ENCODE peak calls at places on chromosomes 7 and 10, in seven cellular contexts. One of them, this sample, is unnamed.

GRCh38 chr10:78889536-78890063 is 179.2 kb upstream of the ZMIZ1 start:
- DNase-seq in transverse colon: no peak
- DNase-seq in GM12892: no peak
- DNase-seq in AG04449: no peak
- DNase-seq in tibial artery: no peak
- DNase-seq in GM19239: no peak
- DNase-seq in astrocyte of the hippocampus: no peak
- DNase-seq in this sample: no peak

GRCh38 chr7:116809636-116810266 is 52.6 kb upstream of the CAPZA2 start:
- DNase-seq in AG04449: no peak
- DNase-seq in GM12892: no peak
- DNase-seq in tibial artery: no peak
- DNase-seq in astrocyte of the hippocampus: peak
- DNase-seq in transverse colon: no peak
- DNase-seq in GM19239: peak
- DNase-seq in this sample: peak

GRCh38 chr7:18087687-18088078 is 60.0 kb upstream of the PRPS1L1 start:
- DNase-seq in AG04449: no peak
- DNase-seq in GM12892: no peak
- DNase-seq in transverse colon: no peak
- DNase-seq in tibial artery: no peak
- DNase-seq in GM19239: no peak
- DNase-seq in astrocyte of the hippocampus: peak
- DNase-seq in this sample: peak

GRCh38 chr7:159141660-159142059 is 3.0 kb downstream of the VIPR2 start:
- DNase-seq in astrocyte of the hippocampus: no peak
- DNase-seq in tibial artery: no peak
- DNase-seq in AG04449: no peak
- DNase-seq in transverse colon: no peak
- DNase-seq in GM19239: no peak
- DNase-seq in GM12892: no peak
- DNase-seq in this sample: no peak

GRCh38 chr10:87927091-87927490 is 63.7 kb downstream of the PTEN start:
- DNase-seq in GM12892: no peak
- DNase-seq in astrocyte of the hippocampus: peak
- DNase-seq in transverse colon: no peak
- DNase-seq in AG04449: no peak
- DNase-seq in GM19239: no peak
- DNase-seq in tibial artery: no peak
- DNase-seq in this sample: no peak

GRCh38 chr10:61742812-61743211 is 80.1 kb downstream of the CABCOCO1 start:
- DNase-seq in GM19239: no peak
- DNase-seq in astrocyte of the hippocampus: no peak
- DNase-seq in GM12892: no peak
- DNase-seq in AG04449: no peak
- DNase-seq in transverse colon: no peak
- DNase-seq in tibial artery: no peak
- DNase-seq in this sample: no peak

GRCh38 chr10:129090618-129091366 is 376.2 kb upstream of the MGMT start:
- DNase-seq in tibial artery: no peak
- DNase-seq in GM19239: no peak
- DNase-seq in GM12892: no peak
- DNase-seq in astrocyte of the hippocampus: no peak
- DNase-seq in AG04449: no peak
- DNase-seq in transverse colon: no peak
- DNase-seq in this sample: no peak

GRCh38 chr7:127809285-127809702 is 157.3 kb downstream of the SND1 start:
- DNase-seq in transverse colon: no peak
- DNase-seq in tibial artery: no peak
- DNase-seq in GM12892: no peak
- DNase-seq in astrocyte of the hippocampus: peak
- DNase-seq in GM19239: no peak
- DNase-seq in AG04449: no peak
- DNase-seq in this sample: peak

GRCh38 chr10:110209399-110209925 is 2.1 kb downstream of the MXI1 start:
- DNase-seq in GM19239: no peak
- DNase-seq in astrocyte of the hippocampus: peak
- DNase-seq in transverse colon: peak
- DNase-seq in AG04449: no peak
- DNase-seq in tibial artery: peak
- DNase-seq in GM12892: no peak
- DNase-seq in this sample: no peak

GRCh38 chr10:100303724-100304319 is 17.3 kb upstream of the BLOC1S2 start:
- DNase-seq in tibial artery: no peak
- DNase-seq in transverse colon: no peak
- DNase-seq in astrocyte of the hippocampus: peak
- DNase-seq in AG04449: no peak
- DNase-seq in GM19239: no peak
- DNase-seq in GM12892: no peak
- DNase-seq in this sample: peak

GRCh38 chr7:150388709-150389531 is 9.8 kb downstream of the ZNF775 start:
- DNase-seq in astrocyte of the hippocampus: peak
- DNase-seq in AG04449: no peak
- DNase-seq in GM12892: no peak
- DNase-seq in GM19239: no peak
- DNase-seq in transverse colon: peak
- DNase-seq in tibial artery: peak
- DNase-seq in this sample: peak

GRCh38 chr10:22475857-22476600 is 130.7 kb downstream of the SPAG6 start:
- DNase-seq in AG04449: no peak
- DNase-seq in transverse colon: peak
- DNase-seq in astrocyte of the hippocampus: peak
- DNase-seq in GM12892: peak
- DNase-seq in GM19239: no peak
- DNase-seq in tibial artery: no peak
- DNase-seq in this sample: peak

GRCh38 chr10:44332465-44332864 is 52.4 kb downstream of the CXCL12 start:
- DNase-seq in GM12892: no peak
- DNase-seq in AG04449: no peak
- DNase-seq in transverse colon: no peak
- DNase-seq in GM19239: no peak
- DNase-seq in tibial artery: no peak
- DNase-seq in astrocyte of the hippocampus: no peak
- DNase-seq in this sample: no peak

GRCh38 chr10:86733260-86733671 is 23.2 kb upstream of the BMPR1A start:
- DNase-seq in GM12892: no peak
- DNase-seq in AG04449: no peak
- DNase-seq in transverse colon: peak
- DNase-seq in astrocyte of the hippocampus: no peak
- DNase-seq in GM19239: no peak
- DNase-seq in tibial artery: no peak
- DNase-seq in this sample: no peak

GRCh38 chr7:149385195-149385955 is 75.5 kb downstream of the ZNF777 start:
- DNase-seq in tibial artery: no peak
- DNase-seq in astrocyte of the hippocampus: no peak
- DNase-seq in AG04449: no peak
- DNase-seq in GM12892: no peak
- DNase-seq in transverse colon: no peak
- DNase-seq in GM19239: no peak
- DNase-seq in this sample: no peak

GRCh38 chr7:15822123-15822495 is 135.6 kb upstream of the MEOX2 start:
- DNase-seq in AG04449: no peak
- DNase-seq in transverse colon: no peak
- DNase-seq in GM12892: no peak
- DNase-seq in GM19239: no peak
- DNase-seq in astrocyte of the hippocampus: no peak
- DNase-seq in tibial artery: no peak
- DNase-seq in this sample: no peak

GRCh38 chr7:44060948-44061644 is 4.3 kb downstream of the PGAM2 start:
- DNase-seq in astrocyte of the hippocampus: no peak
- DNase-seq in transverse colon: peak
- DNase-seq in AG04449: no peak
- DNase-seq in GM12892: no peak
- DNase-seq in GM19239: no peak
- DNase-seq in tibial artery: peak
- DNase-seq in this sample: no peak

GRCh38 chr7:159015894-159016410 is 128.7 kb downstream of the VIPR2 start:
- DNase-seq in AG04449: no peak
- DNase-seq in GM19239: no peak
- DNase-seq in GM12892: no peak
- DNase-seq in astrocyte of the hippocampus: no peak
- DNase-seq in tibial artery: no peak
- DNase-seq in transverse colon: no peak
- DNase-seq in this sample: no peak

GRCh38 chr7:42734568-42734967 is 177.3 kb downstream of the C7orf25 start:
- DNase-seq in AG04449: no peak
- DNase-seq in GM19239: no peak
- DNase-seq in astrocyte of the hippocampus: peak
- DNase-seq in transverse colon: no peak
- DNase-seq in tibial artery: no peak
- DNase-seq in GM12892: no peak
- DNase-seq in this sample: no peak

GRCh38 chr7:156829669-156830336 is 63.2 kb downstream of the LMBR1 start:
- DNase-seq in tibial artery: no peak
- DNase-seq in GM19239: no peak
- DNase-seq in transverse colon: no peak
- DNase-seq in astrocyte of the hippocampus: no peak
- DNase-seq in AG04449: no peak
- DNase-seq in GM12892: no peak
- DNase-seq in this sample: no peak

GRCh38 chr7:121084748-121085336 is 96.3 kb downstream of the CPED1 start:
- DNase-seq in transverse colon: no peak
- DNase-seq in tibial artery: no peak
- DNase-seq in AG04449: peak
- DNase-seq in GM19239: no peak
- DNase-seq in astrocyte of the hippocampus: peak
- DNase-seq in GM12892: no peak
- DNase-seq in this sample: no peak

GRCh38 chr10:132484922-132485321 is 52.7 kb upstream of the INPP5A start:
- DNase-seq in astrocyte of the hippocampus: no peak
- DNase-seq in GM19239: no peak
- DNase-seq in AG04449: no peak
- DNase-seq in transverse colon: no peak
- DNase-seq in GM12892: no peak
- DNase-seq in tibial artery: no peak
- DNase-seq in this sample: no peak

GRCh38 chr7:158112571-158113320 is 474.9 kb downstream of the PTPRN2 start:
- DNase-seq in GM19239: no peak
- DNase-seq in GM12892: no peak
- DNase-seq in AG04449: no peak
- DNase-seq in astrocyte of the hippocampus: no peak
- DNase-seq in transverse colon: no peak
- DNase-seq in tibial artery: peak
- DNase-seq in this sample: no peak

GRCh38 chr7:2622869-2623697 is 8.7 kb upstream of the TTYH3 start:
- DNase-seq in GM19239: no peak
- DNase-seq in astrocyte of the hippocampus: no peak
- DNase-seq in tibial artery: peak
- DNase-seq in AG04449: no peak
- DNase-seq in transverse colon: peak
- DNase-seq in GM12892: no peak
- DNase-seq in this sample: no peak

GRCh38 chr10:132939957-132940790 is 2.2 kb downstream of the CFAP46 start:
- DNase-seq in GM19239: peak
- DNase-seq in tibial artery: peak
- DNase-seq in transverse colon: peak
- DNase-seq in astrocyte of the hippocampus: peak
- DNase-seq in GM12892: peak
- DNase-seq in AG04449: no peak
- DNase-seq in this sample: peak

GRCh38 chr10:104337985-104338735 is at the start of gene ITPRIP:
- DNase-seq in AG04449: no peak
- DNase-seq in transverse colon: peak
- DNase-seq in GM12892: peak
- DNase-seq in tibial artery: peak
- DNase-seq in astrocyte of the hippocampus: peak
- DNase-seq in GM19239: no peak
- DNase-seq in this sample: peak

GRCh38 chr7:49643321-49643720 is 130.1 kb upstream of the VWC2 start:
- DNase-seq in GM12892: no peak
- DNase-seq in tibial artery: no peak
- DNase-seq in AG04449: no peak
- DNase-seq in astrocyte of the hippocampus: no peak
- DNase-seq in transverse colon: no peak
- DNase-seq in GM19239: no peak
- DNase-seq in this sample: no peak

GRCh38 chr7:924541-925231 is 29.8 kb downstream of the ADAP1 start:
- DNase-seq in astrocyte of the hippocampus: no peak
- DNase-seq in AG04449: no peak
- DNase-seq in GM12892: peak
- DNase-seq in GM19239: peak
- DNase-seq in tibial artery: peak
- DNase-seq in transverse colon: peak
- DNase-seq in this sample: no peak

GRCh38 chr7:155810607-155811559 is 1.4 kb downstream of the SHH start:
- DNase-seq in GM19239: no peak
- DNase-seq in GM12892: no peak
- DNase-seq in transverse colon: no peak
- DNase-seq in astrocyte of the hippocampus: no peak
- DNase-seq in tibial artery: no peak
- DNase-seq in AG04449: no peak
- DNase-seq in this sample: no peak

GRCh38 chr10:132272061-132272766 is 35.5 kb downstream of the STK32C start:
- DNase-seq in astrocyte of the hippocampus: peak
- DNase-seq in GM19239: no peak
- DNase-seq in transverse colon: peak
- DNase-seq in tibial artery: no peak
- DNase-seq in AG04449: no peak
- DNase-seq in GM12892: no peak
- DNase-seq in this sample: no peak

GRCh38 chr10:86644412-86645110 is 9.8 kb upstream of the OPN4 start:
- DNase-seq in GM19239: no peak
- DNase-seq in tibial artery: no peak
- DNase-seq in astrocyte of the hippocampus: no peak
- DNase-seq in AG04449: no peak
- DNase-seq in GM12892: no peak
- DNase-seq in transverse colon: no peak
- DNase-seq in this sample: peak